ENCODE peak calls at places on chromosomes 16 and 17, in ten cellular contexts. E is stimulated activated CD8-positive, alpha-beta memory T cell treated with anti-CD3 and anti-CD28 coated beads, Interleukin-7, amount 100 ng/mL, for 48 hours; M is cardiac septum; K is mesothelial cell of epicardium; Z is activated T-helper 1 cell treated with anti-CD3 and anti-CD28 coated beads, Interleukin-12 subunit alpha, Interleukin-12 subunit beta, Interleukin-2, Interleukin-4 antibody, amounts not matched to agents 30 ng/mL and 10 ng/mL and 1 ng/mL, durations not matched to agents 14 hours and 24 hours and 36 hours; H is brain microvascular endothelial cell; O is omental fat pad; F is naive thymus-derived CD8-positive, alpha-beta T cell; G is HuH-7; I is T-helper 2 cell treated with Interferon-gamma antibody and Interleukin-4, amounts not matched to agents 5 μg/mL and 100 μg/mL, for 36 hours. T is an unnamed sample.

GRCh38 chr17:45394913-45395568 is 37.6 kb downstream of the ARHGAP27 start:
- DNase-seq in E (no peak), M (peak; percentile 85), K (peak; percentile 57), Z (no peak), H (peak; percentile 70), O (no peak), F (peak; percentile 24), G (peak; percentile 96), I (peak; percentile 16), T (peak; percentile 93)

GRCh38 chr17:10069301-10069700 is 129.1 kb downstream of the GAS7 start:
- DNase-seq in E (no peak), M (peak; percentile 73), K (no peak), Z (no peak), H (no peak), O (no peak), F (no peak), G (no peak), I (no peak), T (no peak)

GRCh38 chr16:87255866-87256265 is 61.3 kb downstream of the C16orf95 start:
- DNase-seq in E (no peak), M (no peak), K (no peak), Z (no peak), H (no peak), O (no peak), F (no peak), G (no peak), I (no peak), T (no peak)

GRCh38 chr17:2170023-2170422 is 115.1 kb downstream of the HIC1 start:
- DNase-seq in E (no peak), M (no peak), K (no peak), Z (no peak), H (no peak), O (no peak), F (no peak), G (peak; percentile 28), I (no peak), T (no peak)

GRCh38 chr17:55037828-55038227 is 69.3 kb downstream of the STXBP4 start:
- DNase-seq in E (no peak), M (no peak), K (no peak), Z (peak; percentile 45), H (no peak), O (no peak), F (no peak), G (no peak), I (peak; percentile 53), T (no peak)

GRCh38 chr16:22369221-22369811 is 5.1 kb downstream of the CDR2 start:
- DNase-seq in E (no peak), M (no peak), K (no peak), Z (no peak), H (no peak), O (no peak), F (no peak), G (no peak), I (no peak), T (peak; percentile 69)

GRCh38 chr17:67246648-67247415 is 1.8 kb upstream of the HELZ start:
- DNase-seq in E (no peak), M (peak; percentile 72), K (no peak), Z (no peak), H (peak; percentile 36), O (peak; percentile 35), F (no peak), G (peak; percentile 39), I (no peak), T (peak; percentile 45)

GRCh38 chr17:35560703-35561102 is at the start of gene SLFN14:
- DNase-seq in E (no peak), M (no peak), K (no peak), Z (no peak), H (no peak), O (no peak), F (no peak), G (no peak), I (no peak), T (no peak)

GRCh38 chr16:78161023-78161729 is 61.7 kb downstream of the WWOX start:
- DNase-seq in E (no peak), M (no peak), K (no peak), Z (no peak), H (no peak), O (no peak), F (no peak), G (no peak), I (no peak), T (no peak)